ENCODE peak calls at places on chromosomes 1 and 21, in five cellular contexts. One of them, this sample, is unnamed.
A peak's percentile ranks its signal among the peaks of the same experiment; 100 is the strongest.

GRCh38 chr1:109249654-109250401 is 489 bp downstream of the CELSR2 start:
- DNase-seq in transverse colon: no peak
- DNase-seq in stomach: no peak
- DNase-seq in uterus: no peak
- DNase-seq in Peyer's patch: no peak
- DNase-seq in this sample: no peak

GRCh38 chr1:192993426-192994085 is 65.6 kb downstream of the UCHL5 start:
- DNase-seq in stomach: no peak
- DNase-seq in uterus: no peak
- DNase-seq in Peyer's patch: no peak
- DNase-seq in transverse colon: no peak
- DNase-seq in this sample: no peak

GRCh38 chr1:220826729-220827128 is 40.0 kb downstream of the MTARC1 start:
- DNase-seq in uterus: no peak
- DNase-seq in Peyer's patch: no peak
- DNase-seq in stomach: no peak
- DNase-seq in transverse colon: no peak
- DNase-seq in this sample: no peak

GRCh38 chr1:77536813-77537212 is 145.6 kb downstream of the ZZZ3 start:
- DNase-seq in transverse colon: no peak
- DNase-seq in stomach: no peak
- DNase-seq in Peyer's patch: no peak
- DNase-seq in uterus: no peak
- DNase-seq in this sample: no peak

GRCh38 chr1:43531906-43532584 is 1.4 kb downstream of the PTPRF start:
- DNase-seq in uterus: no peak
- DNase-seq in Peyer's patch: no peak
- DNase-seq in transverse colon: no peak
- DNase-seq in stomach: no peak
- DNase-seq in this sample: no peak

GRCh38 chr1:157751283-157751682 is 25.6 kb downstream of the FCRL2 start:
- DNase-seq in Peyer's patch: no peak
- DNase-seq in transverse colon: no peak
- DNase-seq in stomach: no peak
- DNase-seq in uterus: no peak
- DNase-seq in this sample: no peak

GRCh38 chr1:175376194-175376593 is 183.6 kb upstream of the KIAA0040 start:
- DNase-seq in uterus: no peak
- DNase-seq in Peyer's patch: no peak
- DNase-seq in transverse colon: no peak
- DNase-seq in stomach: no peak
- DNase-seq in this sample: no peak

GRCh38 chr1:92484171-92484471 is 2.6 kb downstream of the GFI1 start:
- DNase-seq in Peyer's patch: no peak
- DNase-seq in stomach: no peak
- DNase-seq in transverse colon: no peak
- DNase-seq in uterus: no peak
- DNase-seq in this sample: no peak

GRCh38 chr1:63501256-63501655 is 21.8 kb downstream of the ITGB3BP start:
- DNase-seq in transverse colon: no peak
- DNase-seq in Peyer's patch: no peak
- DNase-seq in stomach: no peak
- DNase-seq in uterus: no peak
- DNase-seq in this sample: no peak

GRCh38 chr1:43524804-43525203 is 5.9 kb upstream of the PTPRF start:
- DNase-seq in uterus: no peak
- DNase-seq in Peyer's patch: peak; percentile 87
- DNase-seq in stomach: no peak
- DNase-seq in transverse colon: peak; percentile 69
- DNase-seq in this sample: no peak

GRCh38 chr1:69911301-69911801 is 294.0 kb downstream of the LRRC40 start:
- DNase-seq in transverse colon: no peak
- DNase-seq in stomach: no peak
- DNase-seq in Peyer's patch: no peak
- DNase-seq in uterus: no peak
- DNase-seq in this sample: no peak

GRCh38 chr1:207658904-207659485 is 14.1 kb downstream of the CR1L start:
- DNase-seq in Peyer's patch: no peak
- DNase-seq in uterus: no peak
- DNase-seq in stomach: no peak
- DNase-seq in transverse colon: no peak
- DNase-seq in this sample: no peak

GRCh38 chr21:34965200-34966174 is 83.6 kb downstream of the RUNX1 start:
- DNase-seq in stomach: no peak
- DNase-seq in transverse colon: no peak
- DNase-seq in uterus: no peak
- DNase-seq in Peyer's patch: no peak
- DNase-seq in this sample: no peak

GRCh38 chr1:165253818-165254254 is 102.7 kb downstream of the LMX1A start:
- DNase-seq in Peyer's patch: no peak
- DNase-seq in stomach: no peak
- DNase-seq in transverse colon: no peak
- DNase-seq in uterus: no peak
- DNase-seq in this sample: no peak

GRCh38 chr1:205317311-205317917 is 4.1 kb downstream of the NUAK2 start:
- DNase-seq in stomach: peak; percentile 96
- DNase-seq in uterus: peak; percentile 42
- DNase-seq in Peyer's patch: peak; percentile 91
- DNase-seq in transverse colon: peak; percentile 93
- DNase-seq in this sample: peak; percentile 96

GRCh38 chr21:36245649-36246048 is 74.3 kb upstream of the MORC3 start:
- DNase-seq in stomach: no peak
- DNase-seq in transverse colon: no peak
- DNase-seq in uterus: no peak
- DNase-seq in Peyer's patch: no peak
- DNase-seq in this sample: no peak

GRCh38 chr1:54872041-54872342 is 15.0 kb downstream of the DHCR24 start:
- DNase-seq in stomach: no peak
- DNase-seq in uterus: no peak
- DNase-seq in transverse colon: no peak
- DNase-seq in Peyer's patch: no peak
- DNase-seq in this sample: no peak

GRCh38 chr1:93770640-93771039 is 89.0 kb upstream of the BCAR3 start:
- DNase-seq in Peyer's patch: no peak
- DNase-seq in stomach: no peak
- DNase-seq in transverse colon: no peak
- DNase-seq in uterus: no peak
- DNase-seq in this sample: no peak

GRCh38 chr21:30921129-30921528 is 39.7 kb upstream of the KRTAP11-1 start:
- DNase-seq in stomach: no peak
- DNase-seq in uterus: no peak
- DNase-seq in transverse colon: no peak
- DNase-seq in Peyer's patch: no peak
- DNase-seq in this sample: no peak

GRCh38 chr21:46318464-46318845 is 5.2 kb downstream of the C21orf58 start:
- DNase-seq in stomach: no peak
- DNase-seq in transverse colon: no peak
- DNase-seq in uterus: no peak
- DNase-seq in Peyer's patch: no peak
- DNase-seq in this sample: no peak

GRCh38 chr1:245380790-245381535 is 226.2 kb downstream of the KIF26B start:
- DNase-seq in Peyer's patch: no peak
- DNase-seq in transverse colon: no peak
- DNase-seq in uterus: no peak
- DNase-seq in stomach: no peak
- DNase-seq in this sample: no peak

GRCh38 chr1:1969953-1970716 is 33.5 kb downstream of the CFAP74 start:
- DNase-seq in stomach: no peak
- DNase-seq in uterus: no peak
- DNase-seq in Peyer's patch: no peak
- DNase-seq in transverse colon: no peak
- DNase-seq in this sample: no peak

GRCh38 chr1:29753244-29753643 is 516.9 kb downstream of the PTPRU start:
- DNase-seq in stomach: no peak
- DNase-seq in uterus: no peak
- DNase-seq in transverse colon: no peak
- DNase-seq in Peyer's patch: peak; percentile 5
- DNase-seq in this sample: no peak

GRCh38 chr1:37036667-37037053 is 2.3 kb upstream of the GRIK3 start:
- DNase-seq in Peyer's patch: no peak
- DNase-seq in transverse colon: no peak
- DNase-seq in uterus: no peak
- DNase-seq in stomach: no peak
- DNase-seq in this sample: no peak

GRCh38 chr1:220182656-220183055 is 88.7 kb downstream of the IARS2 start:
- DNase-seq in uterus: no peak
- DNase-seq in transverse colon: no peak
- DNase-seq in Peyer's patch: no peak
- DNase-seq in stomach: no peak
- DNase-seq in this sample: no peak

GRCh38 chr1:7232936-7233540 is 447.8 kb downstream of the CAMTA1 start:
- DNase-seq in transverse colon: no peak
- DNase-seq in Peyer's patch: no peak
- DNase-seq in stomach: no peak
- DNase-seq in uterus: no peak
- DNase-seq in this sample: no peak

GRCh38 chr1:8145525-8145924 is 119.4 kb upstream of the ERRFI1 start:
- DNase-seq in transverse colon: no peak
- DNase-seq in uterus: no peak
- DNase-seq in Peyer's patch: no peak
- DNase-seq in stomach: no peak
- DNase-seq in this sample: no peak

GRCh38 chr1:200027264-200027823 is at the start of gene NR5A2:
- DNase-seq in transverse colon: no peak
- DNase-seq in Peyer's patch: no peak
- DNase-seq in stomach: no peak
- DNase-seq in uterus: no peak
- DNase-seq in this sample: no peak

GRCh38 chr1:64841330-64842065 is 96.6 kb downstream of the RAVER2 start:
- DNase-seq in transverse colon: no peak
- DNase-seq in Peyer's patch: no peak
- DNase-seq in stomach: no peak
- DNase-seq in uterus: no peak
- DNase-seq in this sample: no peak

GRCh38 chr1:209618756-209619420 is 33.3 kb downstream of the LAMB3 start:
- DNase-seq in transverse colon: no peak
- DNase-seq in uterus: no peak
- DNase-seq in stomach: no peak
- DNase-seq in Peyer's patch: peak; percentile 45
- DNase-seq in this sample: no peak

GRCh38 chr1:156662588-156663055 is 14.6 kb downstream of the NES start:
- DNase-seq in Peyer's patch: no peak
- DNase-seq in transverse colon: no peak
- DNase-seq in uterus: no peak
- DNase-seq in stomach: no peak
- DNase-seq in this sample: no peak
- H3K4me3 ChIP-seq in Peyer's patch: no peak overlapping the region
- H3K4me3 ChIP-seq in transverse colon: no peak overlapping the region
- H3K4me3 ChIP-seq in uterus: no peak overlapping the region
- H3K4me3 ChIP-seq in stomach: no peak overlapping the region
- H3K4me3 ChIP-seq in this sample: no peak overlapping the region

GRCh38 chr1:186670279-186670964 is 9.8 kb downstream of the PTGS2 start:
- DNase-seq in uterus: no peak
- DNase-seq in Peyer's patch: no peak
- DNase-seq in transverse colon: no peak
- DNase-seq in stomach: no peak
- DNase-seq in this sample: no peak
- TF ChIP-seq POLR2A in uterus: no peak
- TF ChIP-seq POLR2A in Peyer's patch: no peak
- TF ChIP-seq POLR2A in transverse colon: no peak
- TF ChIP-seq POLR2A in stomach: no peak
- TF ChIP-seq POLR2A in this sample: no peak

DNA sequence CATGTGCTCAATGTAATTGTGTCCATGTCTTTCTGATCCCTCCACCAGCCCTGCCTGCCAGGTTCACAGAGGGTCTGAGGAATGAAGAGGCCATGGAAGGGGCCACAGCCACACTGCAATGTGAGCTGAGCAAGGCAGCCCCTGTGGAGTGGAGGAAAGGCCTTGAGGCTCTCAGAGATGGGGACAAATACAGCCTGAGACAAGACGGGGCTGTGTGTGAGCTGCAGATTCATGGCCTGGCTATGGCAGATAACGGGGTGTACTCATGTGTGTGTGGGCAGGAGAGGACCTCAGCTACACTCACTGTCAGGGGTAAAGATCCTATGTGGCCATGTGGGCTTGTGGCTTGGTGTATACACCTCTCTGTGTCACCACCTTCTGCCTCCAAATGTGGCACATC is 91.4 kb downstream of the OBSCN start:
- DNase-seq in Peyer's patch: no peak
- DNase-seq in transverse colon: no peak
- DNase-seq in uterus: no peak
- DNase-seq in stomach: no peak
- DNase-seq in this sample: no peak
- H3K9me3 ChIP-seq in Peyer's patch: peaks cover 22% of the 10 kb centered on the region
- H3K9me3 ChIP-seq in transverse colon: peaks cover 22% of the 10 kb centered on the region
- H3K9me3 ChIP-seq in uterus: peaks cover 11% of the 10 kb centered on the region
- H3K9me3 ChIP-seq in stomach: peaks cover 18% of the 10 kb centered on the region
- H3K9me3 ChIP-seq in this sample: no peaks in the 10 kb centered on the region

GRCh38 chr1:44632511-44633072 is 41.7 kb downstream of the TMEM53 start:
- DNase-seq in Peyer's patch: no peak
- DNase-seq in stomach: no peak
- DNase-seq in transverse colon: no peak
- DNase-seq in uterus: no peak
- DNase-seq in this sample: no peak
- H3K4me3 ChIP-seq in Peyer's patch: peak overlapping the region; percentile 97
- H3K4me3 ChIP-seq in stomach: peak overlapping the region; percentile 83
- H3K4me3 ChIP-seq in transverse colon: peak overlapping the region; percentile 84
- H3K4me3 ChIP-seq in uterus: peak overlapping the region; percentile 77
- H3K4me3 ChIP-seq in this sample: peak overlapping the region; percentile 73

DNA sequence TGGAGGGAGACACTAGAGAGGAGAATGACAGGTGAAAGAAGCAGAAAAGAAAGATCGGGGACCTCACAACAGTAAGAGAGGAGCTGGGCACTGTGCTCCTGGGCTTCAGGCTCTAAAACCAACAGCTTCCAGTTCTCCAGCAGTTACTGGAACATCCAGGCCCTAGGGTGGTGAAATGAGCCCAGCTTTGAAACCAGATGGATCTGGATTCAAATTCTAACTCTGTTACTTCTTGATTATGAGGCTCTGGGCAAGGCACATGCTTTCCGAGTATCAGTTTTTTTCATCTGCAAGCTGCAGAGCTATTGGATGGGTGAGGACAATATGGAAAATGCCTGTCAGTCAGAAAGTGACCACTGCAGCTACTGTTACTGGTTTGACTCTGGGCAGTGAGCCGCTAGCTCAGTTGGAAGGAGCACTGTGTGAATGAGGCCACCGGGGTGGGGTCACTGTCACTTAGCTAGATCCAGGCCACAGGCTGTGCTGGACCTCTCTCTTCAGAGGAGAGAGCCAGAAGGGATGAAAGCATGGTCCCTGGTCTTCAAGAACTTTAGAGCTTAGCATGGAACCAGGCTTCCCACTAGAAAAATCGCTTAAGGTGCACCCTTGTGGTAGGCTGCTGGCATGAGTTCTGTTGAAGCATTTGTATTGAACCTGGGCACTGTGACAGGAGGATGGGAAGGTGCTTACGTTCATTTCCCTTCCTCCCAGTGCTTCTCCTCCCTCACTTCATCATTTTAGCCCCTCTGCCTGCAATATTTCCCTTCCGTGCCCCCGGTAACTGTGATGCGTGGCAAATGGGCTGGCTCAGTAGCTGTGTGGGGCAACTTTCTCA is 12.2 kb downstream of the PLEKHO1 start:
- DNase-seq in transverse colon: no peak
- DNase-seq in Peyer's patch: no peak
- DNase-seq in stomach: no peak
- DNase-seq in uterus: peak; percentile 28
- DNase-seq in this sample: no peak
- TF ChIP-seq POLR2A in transverse colon: no peak
- TF ChIP-seq POLR2A in Peyer's patch: no peak
- TF ChIP-seq POLR2A in stomach: no peak
- TF ChIP-seq POLR2A in uterus: no peak
- TF ChIP-seq POLR2A in this sample: no peak

GRCh38 chr21:21737186-21737585 is 739.0 kb downstream of the NCAM2 start:
- DNase-seq in Peyer's patch: no peak
- DNase-seq in stomach: no peak
- DNase-seq in uterus: no peak
- DNase-seq in transverse colon: no peak
- DNase-seq in this sample: no peak
- H3K9me3 ChIP-seq in Peyer's patch: no peaks in the 10 kb centered on the region
- H3K9me3 ChIP-seq in stomach: no peaks in the 10 kb centered on the region
- H3K9me3 ChIP-seq in uterus: no peaks in the 10 kb centered on the region
- H3K9me3 ChIP-seq in transverse colon: no peaks in the 10 kb centered on the region
- H3K9me3 ChIP-seq in this sample: no peaks in the 10 kb centered on the region

This sample was measured in body of pancreas.